ENCODE peak calls at places on chromosome 1, in four cellular contexts. S is LNCaP clone FGC, R is A673, U is H1. P is an unnamed sample.

GRCh38 chr1:93437976-93438605 is 9.8 kb upstream of the FNBP1L start:
- DNase-seq in R (peak), U (no peak), S (peak), P (peak)

GRCh38 chr1:109500886-109501285 is 7.0 kb downstream of the CYB561D1 start:
- DNase-seq in R (no peak), S (no peak), U (no peak), P (no peak)

GRCh38 chr1:46533179-46533864 is 18.1 kb downstream of the KNCN start:
- DNase-seq in R (peak), U (peak), S (no peak), P (peak)

GRCh38 chr1:3363023-3363422 is 91.4 kb upstream of the ARHGEF16 start:
- DNase-seq in R (no peak), S (no peak), U (no peak), P (no peak)

GRCh38 chr1:232011961-232012360 is 385.4 kb downstream of the DISC1 start:
- DNase-seq in S (no peak), U (no peak), R (no peak), P (no peak)

GRCh38 chr1:95042286-95042685 is 30.5 kb downstream of the ALG14 start:
- DNase-seq in R (no peak), U (no peak), S (peak), P (no peak)

GRCh38 chr1:30313584-30313983 is 409.8 kb downstream of the MATN1 start:
- DNase-seq in S (no peak), U (peak), R (no peak), P (no peak)

GRCh38 chr1:32680642-32681041 is 21.9 kb downstream of the SYNC start:
- DNase-seq in S (no peak), U (no peak), R (no peak), P (no peak)

GRCh38 chr1:117928881-117929339 is 511 bp downstream of the GDAP2 start:
- DNase-seq in S (peak), U (peak), R (peak), P (peak)

GRCh38 chr1:36174716-36175115 is 18.8 kb downstream of the MAP7D1 start:
- DNase-seq in S (no peak), U (no peak), R (no peak), P (no peak)

GRCh38 chr1:3707298-3707938 is 44.8 kb upstream of the CCDC27 start:
- DNase-seq in U (peak), S (no peak), R (no peak), P (no peak)

GRCh38 chr1:6603851-6604558 is 1.3 kb upstream of the KLHL21 start:
- DNase-seq in U (peak), R (peak), S (no peak), P (no peak)

GRCh38 chr1:225897595-225898514 is 8.9 kb upstream of the LEFTY1 start:
- DNase-seq in R (no peak), S (no peak), U (no peak), P (peak)

GRCh38 chr1:234531181-234532132 is 52.5 kb upstream of the TARBP1 start:
- DNase-seq in S (peak), R (no peak), U (peak), P (no peak)

GRCh38 chr1:29698033-29698432 is 461.7 kb downstream of the PTPRU start:
- DNase-seq in S (no peak), R (peak), U (peak), P (peak)

GRCh38 chr1:59561782-59562181 is 253.0 kb upstream of the HOOK1 start:
- DNase-seq in S (no peak), R (no peak), U (no peak), P (no peak)

GRCh38 chr1:8595919-8596318 is 221.5 kb downstream of the RERE start:
- DNase-seq in U (no peak), S (no peak), R (no peak), P (peak)

GRCh38 chr1:56644064-56644940 is 812 bp upstream of the PRKAA2 start:
- DNase-seq in S (no peak), U (no peak), R (no peak), P (no peak)

GRCh38 chr1:166884040-166884642 is 8.1 kb upstream of the TADA1 start:
- DNase-seq in S (no peak), R (no peak), U (peak), P (peak)

GRCh38 chr1:231093158-231093922 is 53.3 kb upstream of the FAM89A start:
- DNase-seq in S (no peak), U (no peak), R (no peak), P (no peak)

GRCh38 chr1:43009274-43009673 is 50.6 kb upstream of the SLC2A1 start:
- DNase-seq in U (no peak), S (peak), R (peak), P (no peak)

GRCh38 chr1:223717695-223718363 is 5.5 kb downstream of the CAPN2 start:
- DNase-seq in U (no peak), S (no peak), R (no peak), P (no peak)

GRCh38 chr1:70156529-70157120 is 48.8 kb downstream of the LRRC40 start:
- DNase-seq in R (no peak), S (no peak), U (no peak), P (no peak)

GRCh38 chr1:51265618-51266017 is 29.5 kb downstream of the RNF11 start:
- DNase-seq in U (no peak), R (peak), S (no peak), P (no peak)

DNA sequence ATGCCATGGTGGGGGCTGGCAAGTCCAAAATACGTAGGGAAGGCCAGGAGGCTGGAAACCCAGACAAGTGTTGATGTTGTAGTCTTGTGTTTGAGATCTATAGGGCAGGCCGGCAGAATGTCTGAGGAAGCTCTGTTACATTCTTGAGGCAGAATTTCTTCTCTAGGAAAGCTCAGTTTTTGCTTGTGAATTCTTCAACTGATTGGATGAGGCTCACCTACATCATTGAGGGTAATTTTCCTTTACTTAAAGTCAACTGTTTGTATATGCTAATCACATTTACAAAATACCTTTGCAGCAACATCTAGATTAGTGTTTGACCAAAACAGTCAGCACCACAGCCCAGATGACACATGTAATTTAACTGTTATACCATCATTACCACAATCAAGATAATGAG is 37.0 kb downstream of the PATJ start:
- DNase-seq in U (no peak), S (no peak), R (no peak), P (no peak)
- TF ChIP-seq CTCF in U (no peak), S (no peak), R (no peak), P (no peak)

GRCh38 chr1:177181280-177181630 is 10.5 kb downstream of the BRINP2 start:
- DNase-seq in S (no peak), U (peak), R (no peak), P (no peak)
- H3K4me3 ChIP-seq in S (no peak), U (peak), R (peak), P (no peak)

GRCh38 chr1:87450615-87451209 is 122.0 kb downstream of the LMO4 start:
- DNase-seq in S (peak), U (no peak), R (no peak), P (peak)
- TF ChIP-seq CTCF in S (peak), U (peak), R (no peak), P (peak)

DNA sequence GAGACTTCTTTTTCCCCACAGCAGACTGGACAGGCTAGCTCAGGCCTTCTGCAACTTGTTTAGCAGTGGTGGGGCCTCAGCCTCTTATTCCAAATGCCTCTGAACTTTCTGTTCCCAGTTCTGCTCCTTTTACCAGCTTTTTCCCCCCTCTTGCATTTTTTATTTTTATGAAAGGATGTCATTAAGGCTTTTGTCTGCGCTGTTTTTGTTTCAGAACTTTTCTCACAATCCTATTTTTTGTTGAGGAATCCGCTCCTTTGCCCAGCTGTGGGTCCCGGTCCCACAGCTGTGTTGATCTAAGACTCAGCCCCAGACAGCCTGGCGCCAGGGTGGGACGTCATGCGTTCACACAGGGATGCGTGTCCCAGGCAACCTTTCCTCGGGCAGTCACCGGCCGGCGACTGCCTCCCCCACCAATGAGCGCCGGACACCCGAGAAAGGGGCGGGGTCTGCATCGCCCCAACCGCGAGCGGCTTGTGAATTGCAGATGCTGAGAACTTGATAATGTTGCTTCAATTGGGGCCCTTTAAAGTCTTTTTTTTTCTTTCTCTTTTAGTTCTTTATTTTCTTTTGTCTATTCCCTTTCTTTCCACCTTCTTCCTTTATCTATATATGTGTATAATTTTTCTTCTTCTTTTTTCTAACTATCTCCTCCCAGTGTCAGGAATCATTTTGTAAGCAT is 3.0 kb upstream of the ID3 start:
- DNase-seq in S (peak), U (peak), R (peak), P (peak)
- H3K4me3 ChIP-seq in S (no peak), U (peak), R (peak), P (no peak)

DNA sequence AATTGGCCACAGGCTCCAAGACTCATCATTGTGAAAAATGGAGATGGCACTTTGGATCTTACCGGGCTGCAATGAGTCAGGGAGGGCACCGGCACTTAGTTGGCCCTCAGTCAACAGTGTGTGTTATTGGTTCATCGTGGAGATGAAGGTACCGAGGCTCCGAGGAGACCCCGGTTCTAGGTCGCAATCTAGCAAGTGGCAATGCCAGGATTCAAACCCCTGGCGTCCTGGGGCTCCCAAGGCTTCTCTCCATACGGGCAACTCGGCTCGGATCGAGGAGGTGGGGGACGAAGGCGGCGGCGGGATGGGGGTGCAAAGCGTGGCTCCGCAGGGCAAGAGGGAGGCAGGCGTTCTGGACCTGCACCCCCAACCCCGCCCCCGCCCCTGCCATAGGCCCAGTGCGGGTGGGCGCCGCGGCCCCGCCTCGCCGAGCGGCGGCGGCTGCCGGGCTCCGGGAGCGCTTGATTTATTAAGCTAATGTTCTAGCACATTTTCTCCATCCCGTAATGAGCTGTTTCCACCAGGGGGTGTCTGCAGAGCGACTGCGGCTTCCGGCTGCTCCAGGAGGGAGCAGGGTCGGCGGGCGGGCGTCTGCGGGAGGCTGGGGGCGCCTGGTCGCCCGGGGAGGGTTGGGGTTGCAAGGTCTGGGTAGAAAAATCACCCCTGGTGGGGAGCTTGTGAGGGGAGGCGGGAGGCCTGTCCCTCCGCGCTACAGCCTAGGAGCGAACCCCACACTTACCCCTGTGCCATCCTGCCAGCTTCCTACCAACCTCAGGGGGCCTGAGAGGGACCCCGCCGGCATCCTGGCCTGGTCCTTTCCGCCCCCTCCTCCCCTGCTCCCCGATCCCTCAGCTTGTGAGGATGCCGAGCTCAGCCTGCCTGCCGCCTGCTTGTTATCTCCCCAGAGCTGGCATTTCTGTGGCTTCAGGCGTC is 48.7 kb upstream of the ACOT11 start:
- DNase-seq in U (peak), R (peak), S (no peak), P (no peak)
- TF ChIP-seq CTCF in U (peak), R (peak), S (peak), P (peak)

GRCh38 chr1:101165944-101166343 is 70.9 kb upstream of the S1PR1 start:
- DNase-seq in S (no peak), U (no peak), R (no peak), P (no peak)

GRCh38 chr1:101165514-101165913 is 71.3 kb upstream of the S1PR1 start:
- DNase-seq in S (no peak), U (no peak), R (no peak), P (no peak)

GRCh38 chr1:101167891-101168290 is 68.9 kb upstream of the S1PR1 start:
- DNase-seq in U (no peak), S (no peak), R (no peak), P (no peak)

GRCh38 chr1:101164776-101165175 is 72.0 kb upstream of the S1PR1 start:
- DNase-seq in R (no peak), U (no peak), S (no peak), P (no peak)

DNA sequence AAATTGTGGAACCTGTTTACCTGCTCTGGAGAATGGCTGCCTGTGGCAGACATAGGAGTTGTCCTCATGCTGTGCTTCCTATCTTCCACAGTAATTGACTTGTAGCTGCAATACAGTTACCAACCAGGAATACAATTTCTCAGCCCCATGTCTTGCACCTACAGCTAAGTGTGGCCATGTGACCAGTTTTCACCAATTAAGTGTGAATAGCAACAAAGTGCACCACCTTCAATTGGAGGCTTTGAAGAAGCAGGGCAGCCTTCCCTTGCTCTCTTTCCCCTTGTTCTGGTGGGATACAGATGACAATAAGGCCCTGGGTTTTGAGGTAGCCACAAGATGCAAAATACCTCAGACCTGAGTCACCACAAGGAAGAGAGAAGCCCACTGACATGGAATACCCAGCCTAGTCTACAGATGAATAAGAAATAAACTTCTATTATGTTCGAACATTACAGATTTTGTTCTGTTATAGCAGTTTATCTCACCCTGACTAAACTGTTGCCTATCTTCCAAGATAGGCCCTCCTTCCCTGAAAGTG is 70.2 kb upstream of the S1PR1 start:
- DNase-seq in U (no peak), S (no peak), R (no peak), P (no peak)
- H3K4me3 ChIP-seq in U (no peak), S (no peak), R (no peak), P (no peak)

GRCh38 chr1:172654535-172654934 is 4.4 kb upstream of the FASLG start:
- DNase-seq in U (no peak), S (no peak), R (no peak), P (peak)
- TF ChIP-seq CTCF in U (no peak), S (no peak), R (no peak), P (no peak)

GRCh38 chr1:170666661-170667060 is 2.7 kb downstream of the PRRX1 start:
- DNase-seq in S (no peak), U (peak), R (no peak), P (no peak)

GRCh38 chr1:170663441-170664282 is at the start of gene PRRX1:
- DNase-seq in S (no peak), U (no peak), R (no peak), P (no peak)

GRCh38 chr1:170665625-170666024 is 1.7 kb downstream of the PRRX1 start:
- DNase-seq in U (peak), R (no peak), S (no peak), P (no peak)

GRCh38 chr1:170664283-170664827 is 424 bp downstream of the PRRX1 start:
- DNase-seq in R (no peak), S (no peak), U (peak), P (peak)

DNA sequence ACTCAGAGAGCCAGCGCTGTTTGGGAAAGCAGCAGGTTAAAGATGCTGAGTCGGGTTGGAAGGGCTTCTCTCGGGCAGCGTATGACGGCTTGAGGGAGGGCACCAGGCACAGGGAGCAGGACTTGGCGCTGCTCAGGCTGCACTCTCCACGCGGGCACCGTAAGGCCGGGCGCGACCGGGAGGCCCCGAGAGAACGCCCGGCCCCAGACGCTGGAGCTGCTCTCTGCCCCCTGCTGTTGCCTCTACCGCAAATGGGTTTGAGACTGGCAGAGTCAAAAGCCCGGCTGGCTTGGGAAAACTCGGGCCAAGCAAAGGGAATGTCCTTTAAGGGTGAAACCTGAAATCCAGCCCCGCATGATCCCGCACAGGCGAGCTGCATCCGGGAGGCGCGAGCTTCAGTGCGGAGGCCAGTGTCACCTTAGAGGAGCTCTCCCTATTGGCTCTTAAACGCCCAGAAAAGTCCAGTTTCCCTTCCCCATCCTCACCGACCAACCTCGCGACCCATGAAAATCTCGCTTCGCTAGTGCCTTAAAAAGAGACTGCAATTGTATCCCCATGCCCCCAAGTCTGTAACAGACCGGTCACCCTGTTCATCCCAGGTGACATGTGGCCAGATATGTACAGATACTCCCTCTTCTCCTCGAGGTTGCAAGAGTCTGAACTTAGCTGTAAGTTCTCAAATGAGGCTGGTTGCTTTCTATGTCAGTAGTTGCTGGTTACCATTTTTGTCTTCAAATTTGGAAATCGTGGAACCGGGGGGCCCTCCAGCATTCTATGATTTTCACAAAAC is 1.1 kb downstream of the PRRX1 start:
- DNase-seq in U (no peak), S (no peak), R (no peak), P (peak)
- H3K4me3 ChIP-seq in U (peak), S (no peak), R (peak), P (no peak)

DNA sequence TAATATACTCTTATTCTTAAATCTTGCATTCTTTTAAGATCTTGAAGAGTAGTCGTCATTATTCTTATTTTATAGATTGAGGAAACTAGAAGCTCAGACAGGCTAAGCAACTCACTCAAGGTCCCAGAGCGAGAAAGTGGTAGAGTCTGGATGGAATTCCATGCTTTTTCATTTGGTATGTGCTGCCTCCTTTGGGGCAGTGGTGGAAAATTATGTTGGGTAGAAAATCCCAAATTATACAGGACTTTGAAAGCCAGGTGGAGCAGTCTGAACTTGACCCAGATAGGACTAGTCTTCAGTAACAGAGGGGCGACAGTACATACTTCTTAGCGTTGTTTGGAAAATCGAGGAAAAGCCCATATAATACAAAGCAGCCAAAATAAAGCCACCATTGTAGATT is 205.6 kb downstream of the ATG4C start:
- DNase-seq in S (no peak), U (no peak), R (peak), P (no peak)
- TF ChIP-seq CTCF in S (peak), U (no peak), R (peak), P (no peak)